ENCODE peak calls at places on chromosomes 1 and 21, in four cellular contexts. F, K, O and X are unnamed samples.

GRCh38 chr1:115090547-115090946 is 1.2 kb upstream of the TSPAN2 start:
- DNase-seq in K (no peak), F (no peak), O (no peak), X (no peak)

GRCh38 chr1:203364013-203364730 is 13.2 kb upstream of the FMOD start:
- DNase-seq in O (peak), F (no peak), K (no peak), X (no peak)

GRCh38 chr1:154453577-154454352 is 48.3 kb upstream of the TDRD10 start:
- DNase-seq in K (no peak), O (no peak), F (peak), X (no peak)

GRCh38 chr1:215900684-215901083 is 333.6 kb downstream of the KCTD3 start:
- DNase-seq in F (no peak), K (no peak), O (no peak), X (no peak)

GRCh38 chr21:43209575-43210453 is 41.0 kb downstream of the CRYAA start:
- DNase-seq in O (no peak), F (peak), K (peak), X (no peak)

GRCh38 chr1:74586253-74586897 is 74.0 kb upstream of the LRRC53 start:
- DNase-seq in F (no peak), O (no peak), K (no peak), X (no peak)

GRCh38 chr1:167661527-167662436 is 31.8 kb downstream of the RCSD1 start:
- DNase-seq in K (no peak), O (no peak), F (no peak), X (no peak)

GRCh38 chr1:26020390-26020789 is 1.2 kb upstream of the EXTL1 start:
- DNase-seq in K (no peak), F (peak), O (no peak), X (no peak)

GRCh38 chr21:28215214-28215954 is 777.3 kb downstream of the LTN1 start:
- DNase-seq in F (no peak), K (no peak), O (no peak), X (no peak)

GRCh38 chr1:5750186-5751170 is 241.7 kb downstream of the NPHP4 start:
- DNase-seq in K (no peak), F (no peak), O (no peak), X (no peak)

GRCh38 chr21:43361493-43362296 is 65.2 kb downstream of the SIK1 start:
- DNase-seq in O (no peak), F (peak), K (peak), X (no peak)

GRCh38 chr1:113133038-113133437 is 60.0 kb downstream of the LRIG2 start:
- DNase-seq in O (no peak), K (no peak), F (no peak), X (no peak)

GRCh38 chr1:180131510-180131909 is 23.2 kb upstream of the QSOX1 start:
- DNase-seq in F (no peak), K (no peak), O (no peak), X (no peak)

GRCh38 chr1:207004931-207005830 is 27.4 kb downstream of the C1orf116 start:
- DNase-seq in F (peak), K (no peak), O (peak), X (no peak)

GRCh38 chr1:14828665-14829064 is 230.2 kb downstream of the KAZN start:
- DNase-seq in F (no peak), K (no peak), O (no peak), X (no peak)

GRCh38 chr1:152459596-152460528 is 45.8 kb upstream of the CRNN start:
- DNase-seq in F (peak), K (peak), O (peak), X (peak)

GRCh38 chr1:2554621-2555387 is 1.4 kb upstream of the TNFRSF14 start:
- DNase-seq in K (no peak), F (no peak), O (no peak), X (peak)

GRCh38 chr1:242554577-242554976 is 30.1 kb upstream of the PLD5 start:
- DNase-seq in F (no peak), K (no peak), O (no peak), X (no peak)

GRCh38 chr1:20983297-20983889 is 193.3 kb downstream of the EIF4G3 start:
- DNase-seq in K (no peak), O (no peak), F (no peak), X (no peak)

GRCh38 chr1:169550294-169550693 is 36.0 kb downstream of the F5 start:
- DNase-seq in O (no peak), F (no peak), K (no peak), X (no peak)

GRCh38 chr21:42621166-42621827 is 32.1 kb upstream of the PDE9A start:
- DNase-seq in F (peak), O (no peak), K (no peak), X (no peak)

GRCh38 chr1:230005040-230005439 is 62.0 kb upstream of the GALNT2 start:
- DNase-seq in F (no peak), K (no peak), O (no peak), X (no peak)

GRCh38 chr1:44512313-44512885 is 107.3 kb downstream of the RNF220 start:
- DNase-seq in F (no peak), K (no peak), O (peak), X (no peak)

GRCh38 chr1:41023279-41023990 is 1.9 kb upstream of the SLFNL1 start:
- DNase-seq in O (no peak), K (no peak), F (no peak), X (no peak)

DNA sequence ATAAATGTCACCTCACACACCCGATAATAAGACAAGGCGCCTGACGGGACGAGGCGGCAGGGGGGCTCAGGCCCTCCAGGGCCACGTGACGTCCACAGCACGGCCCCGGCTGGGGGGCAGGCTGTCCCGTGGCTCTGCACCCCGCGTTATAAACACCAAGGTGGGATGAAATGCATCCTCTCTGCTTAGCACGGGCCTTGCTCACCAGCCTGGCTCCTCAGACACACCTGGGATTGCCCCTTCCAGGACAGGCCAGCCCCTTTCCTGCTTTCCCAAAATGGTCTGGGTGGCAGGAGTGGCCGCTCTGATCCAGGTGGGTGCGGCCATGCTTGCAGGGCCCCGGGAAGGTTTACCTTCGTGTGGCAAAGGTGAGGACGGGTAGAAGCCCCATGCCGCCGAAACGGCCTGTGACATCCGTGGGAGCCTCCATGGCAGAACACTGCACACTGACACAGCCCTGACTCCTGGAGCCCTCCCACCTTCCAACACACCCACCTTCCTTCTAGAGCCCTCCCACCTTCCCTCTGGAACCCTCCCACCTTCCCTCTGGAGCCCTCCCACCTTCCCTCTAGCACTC is 35.9 kb downstream of the SLC19A1 start:
- DNase-seq in F (no peak), K (no peak), O (no peak), X (no peak)
- TF ChIP-seq POLR2AphosphoS5 in F (no peak), K (no peak), O (no peak), X (no peak)

GRCh38 chr1:68112835-68113243 is 62.4 kb upstream of the DIRAS3 start:
- DNase-seq in O (no peak), F (peak), K (no peak), X (no peak)
- TF ChIP-seq POLR2AphosphoS5 in O (no peak), F (no peak), K (no peak), X (no peak)

GRCh38 chr1:208990456-208990855 is 593.1 kb upstream of the CAMK1G start:
- DNase-seq in F (no peak), O (no peak), K (no peak), X (no peak)

GRCh38 chr1:208985231-208985630 is 598.3 kb upstream of the CAMK1G start:
- DNase-seq in O (no peak), K (no peak), F (no peak), X (no peak)

GRCh38 chr1:208988811-208989222 is 594.7 kb upstream of the CAMK1G start:
- DNase-seq in O (no peak), F (no peak), K (no peak), X (peak)
- TF ChIP-seq POLR2AphosphoS5 in O (no peak), F (no peak), K (no peak), X (no peak)

GRCh38 chr1:17439250-17440073 is at the start of gene RCC2:
- DNase-seq in F (peak), K (peak), O (peak), X (peak)
- TF ChIP-seq POLR2AphosphoS5 in F (no peak), K (peak), O (no peak), X (peak)

GRCh38 chr1:228305721-228306152 is 97.9 kb downstream of the OBSCN start:
- DNase-seq in F (no peak), K (no peak), O (no peak), X (no peak)
- TF ChIP-seq POLR2AphosphoS5 in F (no peak), K (no peak), O (no peak), X (no peak)

GRCh38 chr1:85199667-85200366 is 999 bp downstream of the SYDE2 start:
- DNase-seq in F (no peak), K (peak), O (no peak), X (no peak)

GRCh38 chr1:85200870-85201339 is at the start of gene SYDE2:
- DNase-seq in F (peak), O (peak), K (peak), X (peak)

GRCh38 chr1:85201340-85202091 is 700 bp upstream of the SYDE2 start:
- DNase-seq in O (peak), F (peak), K (peak), X (peak)

GRCh38 chr1:85198864-85199263 is 2.0 kb downstream of the SYDE2 start:
- DNase-seq in O (no peak), K (no peak), F (no peak), X (no peak)

DNA sequence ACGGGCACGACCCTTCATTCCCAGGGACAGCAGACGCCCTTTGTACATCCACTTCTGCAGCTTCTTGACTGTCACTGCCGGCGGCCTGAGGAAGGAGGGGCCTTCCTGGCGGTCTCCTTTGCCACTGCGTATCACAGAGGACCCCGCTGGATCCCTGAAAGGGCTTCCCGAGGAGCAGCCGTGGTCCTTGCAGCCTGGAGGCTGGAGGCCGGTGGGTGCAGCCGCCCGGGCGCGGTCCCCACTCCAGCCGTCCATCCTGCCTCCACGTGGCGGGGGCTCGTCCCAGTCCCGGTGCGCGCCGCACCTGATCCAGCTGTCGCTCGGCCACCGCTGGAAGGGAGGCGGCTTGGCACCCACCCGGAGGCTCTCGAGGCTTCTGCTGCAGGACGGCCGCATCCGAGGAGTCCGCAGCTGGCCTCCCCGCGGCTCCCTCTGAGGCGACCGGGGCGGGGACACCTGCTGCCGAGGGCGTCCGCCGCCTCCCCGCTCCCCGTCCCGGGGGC is 398 bp downstream of the SYDE2 start:
- DNase-seq in F (peak), O (peak), K (peak), X (peak)
- TF ChIP-seq POLR2AphosphoS5 in F (no peak), O (no peak), K (no peak), X (no peak)

DNA sequence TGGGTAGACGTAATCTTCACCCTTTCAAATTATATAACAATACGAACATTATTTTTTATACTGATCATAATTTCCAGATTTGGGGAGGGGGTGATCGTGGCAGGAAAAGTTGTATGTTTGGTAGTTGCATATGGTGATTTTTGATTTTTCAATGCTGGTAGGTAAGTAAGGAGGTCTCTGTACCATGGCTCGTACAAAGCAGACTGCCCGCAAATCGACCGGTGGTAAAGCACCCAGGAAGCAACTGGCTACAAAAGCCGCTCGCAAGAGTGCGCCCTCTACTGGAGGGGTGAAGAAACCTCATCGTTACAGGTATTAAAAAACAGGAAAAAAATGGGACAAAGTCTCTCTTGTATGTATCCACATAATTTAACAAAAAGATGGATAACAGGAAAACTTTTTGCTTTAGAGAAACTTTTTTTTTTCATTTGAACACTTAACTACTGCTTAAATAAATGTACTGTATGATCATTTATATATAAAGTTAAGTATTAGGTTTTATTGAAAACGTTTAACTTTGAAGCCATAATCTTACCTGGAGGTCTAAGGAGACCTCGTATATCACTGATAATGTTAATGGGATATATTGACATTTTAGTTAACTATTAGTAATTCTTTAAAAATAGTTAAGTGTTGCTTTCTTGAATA is 1.8 kb downstream of the H3-3A start:
- DNase-seq in O (peak), F (no peak), K (no peak), X (no peak)
- TF ChIP-seq POLR2AphosphoS5 in O (peak), F (peak), K (peak), X (no peak)

GRCh38 chr1:23477359-23478144 is 6.4 kb downstream of the ASAP3 start:
- DNase-seq in F (peak), O (no peak), K (no peak), X (no peak)

GRCh38 chr1:23480187-23481025 is 3.6 kb downstream of the ASAP3 start:
- DNase-seq in F (no peak), K (no peak), O (no peak), X (no peak)

GRCh38 chr1:23481026-23481597 is 2.9 kb downstream of the ASAP3 start:
- DNase-seq in F (no peak), K (no peak), O (no peak), X (no peak)

GRCh38 chr1:23481904-23482303 is 2.1 kb downstream of the ASAP3 start:
- DNase-seq in F (no peak), K (no peak), O (no peak), X (no peak)

GRCh38 chr1:23478896-23479790 is 4.8 kb downstream of the ASAP3 start:
- DNase-seq in K (peak), O (peak), F (peak), X (no peak)
- TF ChIP-seq POLR2AphosphoS5 in K (peak), O (peak), F (peak), X (no peak)